ENCODE peak calls at places on chromosomes 3 and 15, in eight cellular contexts. Q, P, S, T, K, R, J and D are unnamed samples. For H3K27me3, the result is how much of the 10 kb centered on the place peaks cover.

GRCh38 chr3:54122046-54122801 is at the start of gene CACNA2D3:
- DNase-seq in Q (no peak), P (peak), S (no peak), T (no peak), K (peak), R (no peak), J (no peak), D (no peak)

GRCh38 chr3:193333229-193333628 is 45.3 kb downstream of the ATP13A5 start:
- DNase-seq in Q (no peak), P (no peak), S (no peak), T (no peak), K (no peak), R (no peak), J (no peak), D (no peak)

GRCh38 chr3:54232618-54233017 is 110.3 kb downstream of the CACNA2D3 start:
- DNase-seq in Q (no peak), P (no peak), S (no peak), T (no peak), K (no peak), R (no peak), J (no peak), D (no peak)

GRCh38 chr3:159839561-159840379 is 148.9 kb upstream of the IL12A start:
- DNase-seq in Q (no peak), P (peak), S (no peak), T (no peak), K (no peak), R (no peak), J (no peak), D (no peak)

GRCh38 chr15:30905821-30906220 is 2.1 kb downstream of the FAN1 start:
- DNase-seq in Q (no peak), P (no peak), S (no peak), T (no peak), K (no peak), R (no peak), J (no peak), D (no peak)

GRCh38 chr3:57597240-57597972 is at the start of gene ARF4:
- DNase-seq in Q (peak), P (peak), S (peak), T (peak), K (peak), R (peak), J (peak), D (peak)

GRCh38 chr3:150055332-150055731 is 84.6 kb upstream of the PFN2 start:
- DNase-seq in Q (no peak), P (no peak), S (no peak), T (no peak), K (no peak), R (no peak), J (no peak), D (no peak)

GRCh38 chr3:188546835-188547670 is 393.1 kb downstream of the LPP start:
- DNase-seq in Q (no peak), P (no peak), S (peak), T (no peak), K (peak), R (no peak), J (no peak), D (no peak)

GRCh38 chr15:64581408-64581761 is 121.0 kb downstream of the ZNF609 start:
- DNase-seq in Q (no peak), P (no peak), S (no peak), T (no peak), K (no peak), R (no peak), J (no peak), D (no peak)

GRCh38 chr15:66721020-66721419 is 19.0 kb downstream of the SMAD6 start:
- DNase-seq in Q (no peak), P (no peak), S (no peak), T (no peak), K (no peak), R (peak), J (no peak), D (no peak)

GRCh38 chr15:66721501-66721937 is 19.5 kb downstream of the SMAD6 start:
- DNase-seq in Q (no peak), P (no peak), S (no peak), T (no peak), K (peak), R (peak), J (no peak), D (no peak)

GRCh38 chr15:66718220-66718988 is 16.4 kb downstream of the SMAD6 start:
- DNase-seq in Q (no peak), P (no peak), S (no peak), T (no peak), K (no peak), R (no peak), J (no peak), D (no peak)

GRCh38 chr15:66720206-66721010 is 18.4 kb downstream of the SMAD6 start:
- DNase-seq in Q (no peak), P (no peak), S (no peak), T (peak), K (peak), R (peak), J (no peak), D (no peak)

DNA sequence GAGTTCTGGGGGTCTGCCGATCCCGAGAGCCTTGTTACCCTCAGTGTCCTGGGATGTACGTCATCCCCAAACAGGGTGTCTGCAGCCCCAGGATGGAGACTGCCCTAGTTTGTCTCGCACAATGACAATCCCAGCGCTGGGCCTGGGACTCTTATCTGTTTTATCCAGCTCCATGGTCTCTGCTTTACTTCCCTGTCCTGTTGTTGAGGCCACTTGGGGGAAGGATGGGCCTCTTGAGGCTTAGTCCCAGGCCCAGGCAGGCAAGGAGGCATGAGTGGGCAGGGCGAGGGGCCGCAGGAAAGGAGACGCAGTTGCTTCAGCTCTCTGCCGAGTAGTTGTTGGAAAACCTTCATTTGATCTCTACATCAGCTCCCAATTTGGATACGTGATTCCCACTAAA is 17.4 kb downstream of the SMAD6 start:
- DNase-seq in Q (no peak), P (no peak), S (no peak), T (no peak), K (no peak), R (no peak), J (no peak), D (no peak)
- H3K27me3 ChIP-seq in Q (under half), P (under half), S (under half), T (under half), K (under half), R (under half), J (under half), D (under half)

DNA sequence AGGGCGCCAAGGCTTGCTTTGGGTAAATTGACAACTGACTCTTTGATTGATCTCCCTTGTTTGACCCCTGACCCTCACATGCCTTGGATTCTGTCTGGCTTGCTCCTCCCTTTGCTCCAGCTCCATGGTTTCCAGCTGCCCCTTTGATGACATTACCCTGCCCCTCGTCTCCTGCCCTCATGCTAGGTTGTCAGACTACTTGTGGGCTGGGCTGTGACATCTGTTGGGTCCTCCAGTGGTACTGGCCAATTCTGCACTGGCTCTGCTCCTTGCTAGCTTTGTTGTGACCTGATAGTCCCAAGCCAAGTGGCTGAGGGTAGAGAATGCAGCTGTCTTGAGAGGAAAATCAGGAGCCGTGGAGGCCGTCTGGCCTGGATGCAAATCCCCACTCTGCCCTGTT is 6.2 kb downstream of the THSD4 start:
- DNase-seq in Q (no peak), P (no peak), S (no peak), T (no peak), K (no peak), R (no peak), J (no peak), D (no peak)
- H3K27me3 ChIP-seq in Q (under half), P (under half), S (under half), T (under half), K (under half), R (under half), J (under half), D (under half)

DNA sequence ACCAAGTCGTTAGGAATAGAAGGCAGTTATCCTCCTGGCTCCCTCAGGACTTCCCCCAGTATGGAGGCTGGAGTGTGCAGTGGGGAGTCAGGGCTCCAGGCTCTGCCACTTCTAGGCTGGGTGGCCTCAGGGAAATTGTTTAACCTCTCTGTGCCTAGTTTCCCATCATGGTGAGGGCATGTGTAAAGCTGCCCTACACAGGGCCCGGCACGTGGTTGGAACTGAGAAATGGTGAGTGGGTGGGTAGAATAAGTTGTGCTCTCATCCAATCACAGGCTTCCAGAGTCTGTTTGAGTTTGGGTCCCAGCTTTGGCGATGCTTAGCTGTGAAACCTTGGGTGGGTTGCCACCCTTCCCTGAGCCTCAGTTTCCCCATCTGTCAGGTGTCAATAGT is 117.3 kb downstream of the FBLN2 start:
- DNase-seq in Q (no peak), P (no peak), S (no peak), T (no peak), K (no peak), R (no peak), J (no peak), D (no peak)
- H3K27me3 ChIP-seq in Q (under half), P (half or more), S (under half), T (under half), K (under half), R (under half), J (under half), D (under half)

GRCh38 chr3:189834462-189834861 is 203.3 kb downstream of the TP63 start:
- DNase-seq in Q (no peak), P (no peak), S (no peak), T (no peak), K (no peak), R (no peak), J (no peak), D (no peak)
- H3K27me3 ChIP-seq in Q (under half), P (under half), S (under half), T (under half), K (under half), R (under half), J (under half), D (under half)

GRCh38 chr3:31004025-31004678 is 109.7 kb upstream of the GADL1 start:
- DNase-seq in Q (no peak), P (no peak), S (peak), T (no peak), K (peak), R (no peak), J (no peak), D (peak)

GRCh38 chr3:31011383-31011782 is 116.9 kb upstream of the GADL1 start:
- DNase-seq in Q (no peak), P (no peak), S (no peak), T (no peak), K (no peak), R (no peak), J (no peak), D (no peak)

GRCh38 chr3:31010491-31010890 is 116.0 kb upstream of the GADL1 start:
- DNase-seq in Q (no peak), P (no peak), S (no peak), T (no peak), K (peak), R (no peak), J (no peak), D (no peak)

GRCh38 chr3:31009881-31010280 is 115.4 kb upstream of the GADL1 start:
- DNase-seq in Q (no peak), P (no peak), S (no peak), T (no peak), K (no peak), R (no peak), J (no peak), D (no peak)

GRCh38 chr3:31008986-31009385 is 114.5 kb upstream of the GADL1 start:
- DNase-seq in Q (no peak), P (no peak), S (no peak), T (no peak), K (peak), R (no peak), J (no peak), D (no peak)
- H3K27me3 ChIP-seq in Q (under half), P (under half), S (under half), T (under half), K (under half), R (under half), J (under half), D (under half)

DNA sequence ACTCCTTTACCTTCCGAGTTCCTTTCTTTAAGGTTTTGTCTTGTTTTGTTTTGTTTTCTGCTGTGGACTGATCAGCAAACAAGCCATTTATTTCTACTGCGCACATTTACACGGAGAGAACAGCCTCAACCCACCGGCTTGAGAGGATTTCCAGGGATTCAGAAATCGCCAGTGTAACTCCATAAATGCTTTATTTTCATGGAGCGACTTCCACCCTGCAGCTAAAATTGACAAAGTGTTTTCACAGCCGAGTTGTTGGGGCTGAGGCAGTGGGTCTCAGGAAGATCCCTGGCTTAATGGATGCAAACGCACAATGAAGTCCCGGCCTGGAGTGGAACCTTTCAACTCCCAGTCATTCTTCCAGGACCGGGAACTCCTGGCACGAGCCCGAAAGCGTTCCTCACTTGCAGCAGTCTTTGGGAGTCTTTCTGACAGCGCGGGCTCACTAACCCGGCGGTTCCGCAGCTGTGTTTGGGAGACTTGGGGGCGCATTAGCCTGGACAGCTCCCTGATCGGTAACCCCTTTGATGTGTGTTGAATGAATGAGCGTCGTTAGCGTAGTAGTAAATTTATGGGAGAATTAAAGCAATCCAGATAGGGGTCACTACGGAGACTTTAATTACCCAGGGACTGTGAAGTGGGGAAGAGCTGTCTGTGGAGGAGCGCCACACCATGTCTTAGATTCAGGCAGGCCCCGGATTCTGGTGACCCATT is 785 bp upstream of the MYRIP start:
- DNase-seq in Q (no peak), P (peak), S (no peak), T (no peak), K (peak), R (peak), J (no peak), D (no peak)
- H3K27me3 ChIP-seq in Q (under half), P (under half), S (under half), T (under half), K (half or more), R (under half), J (under half), D (half or more)